ENCODE peak calls at places on chromosome 18, in ten cellular contexts. M is prostate gland; G is GM12865; U is hypothalamus; Z is stimulated activated CD8-positive, alpha-beta memory T cell treated with anti-CD3 and anti-CD28 coated beads, Interleukin-4, amount 100 ng/mL, for 1 hour; F is heart right ventricle; I is NCI-H748 treated with DMSO at 0.1 percent for 48 hours; S is NCI-H2171; Q is GM23248; P is COR-L47. O is an unnamed sample.

GRCh38 chr18:57437782-57438668 is 2.9 kb downstream of the ONECUT2 start:
- DNase-seq in Z (no peak), Q (peak), F (no peak), I (peak), G (peak), U (peak), M (no peak), P (peak), S (peak), O (no peak)

GRCh38 chr18:4455113-4455811 is at the start of gene DLGAP1:
- DNase-seq in I (no peak), Q (peak), S (peak), G (peak), U (peak), Z (no peak), M (peak), F (peak), P (no peak), O (peak)

GRCh38 chr18:31942301-31942998 is 478 bp downstream of the TRAPPC8 start:
- DNase-seq in M (peak), I (peak), Z (no peak), Q (peak), U (peak), S (peak), F (peak), P (no peak), G (peak), O (peak)

GRCh38 chr18:78727057-78727739 is 252.4 kb upstream of the SALL3 start:
- DNase-seq in I (no peak), Q (no peak), G (no peak), M (no peak), U (no peak), P (no peak), F (no peak), Z (no peak), S (no peak), O (no peak)

GRCh38 chr18:48179005-48179404 is 230.2 kb downstream of the ZBTB7C start:
- DNase-seq in F (no peak), G (no peak), Z (no peak), S (no peak), Q (no peak), P (no peak), M (no peak), U (no peak), I (no peak), O (no peak)

GRCh38 chr18:400466-400865 is 100.0 kb downstream of the COLEC12 start:
- DNase-seq in M (no peak), P (no peak), G (no peak), U (no peak), F (no peak), S (no peak), I (no peak), Q (peak), Z (no peak), O (no peak)

GRCh38 chr18:75125359-75126331 is 83.3 kb downstream of the PTGR3 start:
- DNase-seq in U (no peak), S (no peak), M (no peak), F (no peak), I (no peak), Z (no peak), Q (no peak), P (no peak), G (no peak), O (peak)

GRCh38 chr18:33873127-33873526 is 295.1 kb downstream of the ASXL3 start:
- DNase-seq in F (no peak), Q (no peak), G (no peak), M (no peak), U (no peak), S (no peak), I (peak), Z (no peak), P (peak), O (peak)

GRCh38 chr18:13566941-13567762 is 159.2 kb downstream of the FAM210A start:
- DNase-seq in U (peak), Q (peak), Z (no peak), I (no peak), F (peak), M (no peak), P (no peak), G (peak), S (no peak), O (no peak)

GRCh38 chr18:76619342-76620315 is 124.6 kb upstream of the ZNF516 start:
- DNase-seq in M (peak), S (no peak), U (no peak), P (peak), Q (peak), Z (no peak), I (no peak), F (peak), G (no peak), O (peak)

GRCh38 chr18:8536226-8536625 is 73.0 kb upstream of the RAB12 start:
- DNase-seq in G (no peak), Z (no peak), M (no peak), U (no peak), P (no peak), I (no peak), Q (peak), F (no peak), S (peak), O (no peak)

GRCh38 chr18:7856733-7857132 is 289.6 kb downstream of the PTPRM start:
- DNase-seq in P (no peak), G (no peak), I (no peak), M (no peak), S (no peak), F (no peak), U (no peak), Q (peak), Z (no peak), O (no peak)

GRCh38 chr18:13823707-13824395 is at the start of gene MC5R:
- DNase-seq in M (peak), I (peak), P (peak), Z (peak), G (peak), Q (peak), S (peak), F (peak), U (peak), O (peak)

GRCh38 chr18:63152096-63152495 is 167.5 kb downstream of the BCL2 start:
- DNase-seq in M (no peak), F (no peak), Z (no peak), S (no peak), Q (no peak), I (no peak), G (no peak), U (no peak), P (no peak), O (no peak)

GRCh38 chr18:32469691-32470131 is 971 bp downstream of the GAREM1 start:
- DNase-seq in P (no peak), I (no peak), Z (no peak), G (no peak), F (no peak), M (no peak), U (no peak), Q (peak), S (no peak), O (peak)

GRCh38 chr18:29449424-29449823 is 1272.5 kb upstream of the CDH2 start:
- DNase-seq in M (no peak), G (no peak), Z (no peak), S (no peak), U (no peak), I (no peak), F (no peak), Q (peak), P (no peak), O (no peak)

GRCh38 chr18:78319934-78320333 is 659.7 kb upstream of the SALL3 start:
- DNase-seq in S (no peak), Z (no peak), P (no peak), M (no peak), I (no peak), Q (no peak), U (no peak), F (no peak), G (no peak), O (no peak)

GRCh38 chr18:43049021-43049420 is 66.5 kb downstream of the RIT2 start:
- DNase-seq in M (no peak), Z (no peak), G (no peak), Q (peak), I (no peak), P (no peak), F (no peak), S (peak), U (no peak), O (no peak)

GRCh38 chr18:63964908-63965307 is 5.0 kb upstream of the SERPINB8 start:
- DNase-seq in I (no peak), F (no peak), S (no peak), U (no peak), Z (no peak), G (no peak), Q (peak), P (no peak), M (no peak), O (no peak)

GRCh38 chr18:57585421-57585820 is 1.1 kb downstream of the FECH start:
- DNase-seq in Z (no peak), F (no peak), Q (peak), U (peak), P (no peak), S (no peak), G (no peak), M (no peak), I (no peak), O (peak)

GRCh38 chr18:3526421-3527354 is 76.7 kb downstream of the TGIF1 start:
- DNase-seq in P (no peak), Z (no peak), M (no peak), I (peak), S (peak), U (peak), G (peak), F (no peak), Q (peak), O (peak)

GRCh38 chr18:22230403-22231042 is 61.1 kb downstream of the GATA6 start:
- DNase-seq in P (no peak), Z (no peak), U (no peak), S (no peak), G (no peak), F (no peak), I (no peak), M (no peak), Q (peak), O (no peak)

GRCh38 chr18:63071566-63072175 is 247.9 kb downstream of the BCL2 start:
- DNase-seq in P (no peak), I (no peak), U (no peak), Q (no peak), S (no peak), G (no peak), F (no peak), M (no peak), Z (no peak), O (peak)

GRCh38 chr18:31679133-31679731 is 5.1 kb downstream of the B4GALT6 start:
- DNase-seq in P (no peak), I (no peak), Z (no peak), U (no peak), Q (peak), F (no peak), G (no peak), M (no peak), S (no peak), O (no peak)

GRCh38 chr18:750456-750855 is 38.0 kb upstream of the ENOSF1 start:
- DNase-seq in F (no peak), I (no peak), Z (no peak), G (no peak), U (no peak), P (no peak), M (no peak), Q (no peak), S (no peak), O (no peak)

GRCh38 chr18:26089247-26090129 is 925 bp downstream of the SS18 start:
- DNase-seq in Q (peak), M (peak), U (peak), I (peak), G (peak), P (no peak), F (no peak), S (no peak), Z (no peak), O (peak)

GRCh38 chr18:6139007-6139406 is 243.7 kb upstream of the TMEM200C start:
- DNase-seq in G (no peak), S (no peak), F (no peak), I (no peak), Z (no peak), Q (no peak), U (no peak), P (no peak), M (no peak), O (no peak)

GRCh38 chr18:25737710-25738251 is 352.6 kb downstream of the SS18 start:
- DNase-seq in M (no peak), F (no peak), Q (peak), S (no peak), Z (no peak), P (no peak), I (no peak), U (peak), G (no peak), O (no peak)

GRCh38 chr18:45359275-45360009 is 255.8 kb upstream of the SLC14A2 start:
- DNase-seq in I (peak), U (no peak), S (peak), M (no peak), Z (no peak), P (peak), Q (no peak), G (no peak), F (no peak), O (peak)

GRCh38 chr18:11714244-11714918 is 25.3 kb downstream of the GNAL start:
- DNase-seq in Z (no peak), P (no peak), F (no peak), M (no peak), Q (no peak), U (no peak), S (no peak), G (no peak), I (no peak), O (no peak)

GRCh38 chr18:54612237-54612636 is 21.2 kb downstream of the DYNAP start:
- DNase-seq in Z (no peak), M (peak), S (no peak), G (no peak), U (no peak), P (no peak), Q (no peak), I (no peak), F (no peak), O (no peak)

O was measured in NCI-H146.